ENCODE peak calls at places on chromosomes 2 and 18, in ten cellular contexts. One of them, this sample, is unnamed.

GRCh38 chr2:1620081-1620480 is 124.2 kb downstream of the PXDN start:
- DNase-seq in activated CD4-positive, alpha-beta T cell treated with anti-CD3 and anti-CD28 coated beads, Interleukin-2, amount 50 U/mL, for 1 hour: no peak
- DNase-seq in SJSA1: peak
- DNase-seq in uterus: no peak
- DNase-seq in endothelial cell: no peak
- DNase-seq in stimulated activated CD4-positive, alpha-beta T cell treated with anti-CD3 and anti-CD28 coated beads, Interleukin-4, amount 100 ng/mL, for 48 hours: no peak
- DNase-seq in M059J: no peak
- DNase-seq in NCI-H1092: no peak
- DNase-seq in H9: no peak
- DNase-seq in NCI-H2029: no peak
- DNase-seq in this sample: no peak

GRCh38 chr18:21100141-21100540 is 11.5 kb downstream of the ROCK1 start:
- DNase-seq in activated CD4-positive, alpha-beta T cell treated with anti-CD3 and anti-CD28 coated beads, Interleukin-2, amount 50 U/mL, for 1 hour: no peak
- DNase-seq in M059J: peak
- DNase-seq in SJSA1: no peak
- DNase-seq in NCI-H1092: no peak
- DNase-seq in uterus: no peak
- DNase-seq in stimulated activated CD4-positive, alpha-beta T cell treated with anti-CD3 and anti-CD28 coated beads, Interleukin-4, amount 100 ng/mL, for 48 hours: no peak
- DNase-seq in endothelial cell: no peak
- DNase-seq in H9: no peak
- DNase-seq in NCI-H2029: no peak
- DNase-seq in this sample: no peak

GRCh38 chr2:36734304-36734703 is 37.8 kb downstream of the VIT start:
- DNase-seq in activated CD4-positive, alpha-beta T cell treated with anti-CD3 and anti-CD28 coated beads, Interleukin-2, amount 50 U/mL, for 1 hour: no peak
- DNase-seq in SJSA1: no peak
- DNase-seq in NCI-H2029: no peak
- DNase-seq in H9: no peak
- DNase-seq in uterus: no peak
- DNase-seq in endothelial cell: no peak
- DNase-seq in NCI-H1092: no peak
- DNase-seq in stimulated activated CD4-positive, alpha-beta T cell treated with anti-CD3 and anti-CD28 coated beads, Interleukin-4, amount 100 ng/mL, for 48 hours: no peak
- DNase-seq in M059J: peak
- DNase-seq in this sample: no peak

GRCh38 chr2:100773538-100773937 is 46.4 kb upstream of the NPAS2 start:
- DNase-seq in NCI-H1092: no peak
- DNase-seq in stimulated activated CD4-positive, alpha-beta T cell treated with anti-CD3 and anti-CD28 coated beads, Interleukin-4, amount 100 ng/mL, for 48 hours: no peak
- DNase-seq in uterus: no peak
- DNase-seq in M059J: no peak
- DNase-seq in SJSA1: no peak
- DNase-seq in NCI-H2029: no peak
- DNase-seq in endothelial cell: no peak
- DNase-seq in H9: no peak
- DNase-seq in activated CD4-positive, alpha-beta T cell treated with anti-CD3 and anti-CD28 coated beads, Interleukin-2, amount 50 U/mL, for 1 hour: no peak
- DNase-seq in this sample: no peak

GRCh38 chr2:69711971-69712370 is 30.0 kb upstream of the ANXA4 start:
- DNase-seq in endothelial cell: no peak
- DNase-seq in stimulated activated CD4-positive, alpha-beta T cell treated with anti-CD3 and anti-CD28 coated beads, Interleukin-4, amount 100 ng/mL, for 48 hours: no peak
- DNase-seq in M059J: no peak
- DNase-seq in H9: no peak
- DNase-seq in NCI-H1092: no peak
- DNase-seq in SJSA1: peak
- DNase-seq in NCI-H2029: no peak
- DNase-seq in activated CD4-positive, alpha-beta T cell treated with anti-CD3 and anti-CD28 coated beads, Interleukin-2, amount 50 U/mL, for 1 hour: no peak
- DNase-seq in uterus: no peak
- DNase-seq in this sample: no peak

GRCh38 chr2:105969552-105969951 is 224.5 kb downstream of the UXS1 start:
- DNase-seq in activated CD4-positive, alpha-beta T cell treated with anti-CD3 and anti-CD28 coated beads, Interleukin-2, amount 50 U/mL, for 1 hour: no peak
- DNase-seq in H9: peak
- DNase-seq in NCI-H1092: no peak
- DNase-seq in endothelial cell: peak
- DNase-seq in NCI-H2029: peak
- DNase-seq in uterus: no peak
- DNase-seq in M059J: peak
- DNase-seq in stimulated activated CD4-positive, alpha-beta T cell treated with anti-CD3 and anti-CD28 coated beads, Interleukin-4, amount 100 ng/mL, for 48 hours: no peak
- DNase-seq in SJSA1: no peak
- DNase-seq in this sample: peak

GRCh38 chr2:179981085-179981484 is 26.0 kb downstream of the CWC22 start:
- DNase-seq in NCI-H2029: peak
- DNase-seq in stimulated activated CD4-positive, alpha-beta T cell treated with anti-CD3 and anti-CD28 coated beads, Interleukin-4, amount 100 ng/mL, for 48 hours: no peak
- DNase-seq in activated CD4-positive, alpha-beta T cell treated with anti-CD3 and anti-CD28 coated beads, Interleukin-2, amount 50 U/mL, for 1 hour: no peak
- DNase-seq in endothelial cell: no peak
- DNase-seq in uterus: no peak
- DNase-seq in H9: no peak
- DNase-seq in SJSA1: no peak
- DNase-seq in M059J: peak
- DNase-seq in NCI-H1092: no peak
- DNase-seq in this sample: no peak

GRCh38 chr2:226985227-226985946 is 149.5 kb downstream of the RHBDD1 start:
- DNase-seq in M059J: peak
- DNase-seq in uterus: peak
- DNase-seq in H9: no peak
- DNase-seq in SJSA1: no peak
- DNase-seq in activated CD4-positive, alpha-beta T cell treated with anti-CD3 and anti-CD28 coated beads, Interleukin-2, amount 50 U/mL, for 1 hour: peak
- DNase-seq in NCI-H1092: peak
- DNase-seq in stimulated activated CD4-positive, alpha-beta T cell treated with anti-CD3 and anti-CD28 coated beads, Interleukin-4, amount 100 ng/mL, for 48 hours: no peak
- DNase-seq in endothelial cell: peak
- DNase-seq in NCI-H2029: peak
- DNase-seq in this sample: peak

GRCh38 chr2:203998195-203998804 is 61.7 kb downstream of the ICOS start:
- DNase-seq in NCI-H2029: no peak
- DNase-seq in NCI-H1092: no peak
- DNase-seq in endothelial cell: no peak
- DNase-seq in activated CD4-positive, alpha-beta T cell treated with anti-CD3 and anti-CD28 coated beads, Interleukin-2, amount 50 U/mL, for 1 hour: no peak
- DNase-seq in uterus: no peak
- DNase-seq in SJSA1: no peak
- DNase-seq in stimulated activated CD4-positive, alpha-beta T cell treated with anti-CD3 and anti-CD28 coated beads, Interleukin-4, amount 100 ng/mL, for 48 hours: no peak
- DNase-seq in M059J: no peak
- DNase-seq in H9: no peak
- DNase-seq in this sample: no peak